ENCODE peak calls at places on chromosomes 6 and 20, in eight cellular contexts. K is transverse colon, X is colonic mucosa, N is endodermal cell, F is fibroblast of the aortic adventitia, R is RWPE1, L is pancreas, V is fibroblast of lung. W is an unnamed sample.
A peak's percentile ranks its signal among the peaks of the same experiment; 100 is the strongest.

GRCh38 chr6:151870375-151870774 is 62.9 kb downstream of the ESR1 start:
- DNase-seq in R (no peak), V (no peak), L (no peak), N (no peak), X (no peak), K (no peak), F (peak; percentile 8), W (no peak)

GRCh38 chr6:30006170-30007131 is 54.6 kb upstream of the POLR1H start:
- DNase-seq in K (peak; percentile 20), N (peak; percentile 60), X (peak; percentile 38), F (peak; percentile 5), R (no peak), L (peak; percentile 73), V (no peak), W (no peak)

GRCh38 chr6:163811317-163811716 is 396.8 kb downstream of the QKI start:
- DNase-seq in V (no peak), K (no peak), R (no peak), N (no peak), L (no peak), X (no peak), F (no peak), W (no peak)

GRCh38 chr20:60695223-60695622 is 556.8 kb upstream of the CDH4 start:
- DNase-seq in R (peak; percentile 47), K (no peak), L (no peak), N (no peak), V (peak; percentile 97), F (peak; percentile 77), X (no peak), W (peak; percentile 39)

GRCh38 chr6:132764370-132764769 is 6.7 kb upstream of the VNN2 start:
- DNase-seq in N (peak; percentile 46), R (peak; percentile 73), K (no peak), L (no peak), V (peak; percentile 88), F (peak; percentile 89), X (no peak), W (peak; percentile 82)

GRCh38 chr6:25627001-25627400 is 25.0 kb upstream of the SCGN start:
- DNase-seq in X (no peak), K (no peak), N (peak; percentile 72), V (no peak), L (no peak), F (no peak), R (peak; percentile 20), W (no peak)

GRCh38 chr6:100986921-100987320 is 105.8 kb upstream of the ASCC3 start:
- DNase-seq in X (no peak), K (no peak), R (no peak), F (no peak), V (no peak), N (no peak), L (no peak), W (no peak)

GRCh38 chr20:44979090-44979621 is 12.8 kb downstream of the STK4 start:
- DNase-seq in N (no peak), V (peak; percentile 49), X (peak; percentile 53), L (no peak), R (no peak), F (no peak), K (peak; percentile 46), W (peak; percentile 59)

GRCh38 chr6:98824163-98824906 is 10.0 kb upstream of the POU3F2 start:
- DNase-seq in X (no peak), F (no peak), V (peak; percentile 53), K (no peak), N (peak; percentile 84), R (no peak), L (peak; percentile 65), W (no peak)

GRCh38 chr20:49385471-49385870 is 97.0 kb downstream of the KCNB1 start:
- DNase-seq in L (no peak), X (no peak), V (peak; percentile 17), R (peak; percentile 61), F (peak; percentile 33), N (peak; percentile 71), K (no peak), W (peak; percentile 43)

DNA sequence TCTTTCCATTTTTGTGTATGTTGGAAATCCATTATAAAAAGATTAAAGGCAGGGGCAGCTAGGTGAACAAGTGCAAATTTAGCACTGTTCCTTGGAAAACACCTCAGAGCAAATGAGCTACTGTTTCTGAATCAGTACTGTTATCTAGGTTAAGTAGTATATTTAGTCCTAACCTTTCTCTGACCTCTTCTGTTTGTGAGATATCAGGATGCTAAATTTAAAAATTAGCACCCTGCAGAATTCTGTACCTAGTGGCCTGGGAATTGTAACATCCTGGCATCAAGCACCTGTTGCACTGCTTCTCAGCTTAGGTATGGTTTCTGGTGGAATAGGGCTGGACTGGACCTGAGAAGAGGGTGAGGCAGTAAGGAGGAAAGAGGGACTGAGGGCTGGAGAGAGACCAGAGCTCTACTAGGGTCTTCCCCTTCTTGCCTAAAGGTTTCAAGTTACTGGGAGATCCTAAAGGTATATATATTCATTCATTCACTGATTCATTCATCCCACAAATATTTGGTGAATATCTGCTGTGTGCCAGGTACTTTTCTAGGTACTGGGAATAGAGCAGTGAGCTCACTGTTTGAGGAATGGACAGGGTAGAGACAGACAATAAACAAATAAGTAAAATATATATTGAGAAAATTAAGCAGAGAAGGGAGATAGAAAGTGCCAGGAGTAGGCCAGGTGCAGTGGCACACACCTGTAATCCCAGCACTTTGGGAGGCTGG is 5.2 kb downstream of the ZNF76 start:
- DNase-seq in X (no peak), L (no peak), V (no peak), K (no peak), R (no peak), N (no peak), F (no peak), W (no peak)
- TF ChIP-seq CTCF in X (no peak), L (no peak), V (no peak), K (no peak), R (no peak), N (no peak), F (no peak), W (no peak)

GRCh38 chr6:88725111-88725711 is 238.2 kb downstream of the RNGTT start:
- DNase-seq in V (peak; percentile 90), R (no peak), L (no peak), K (no peak), F (peak; percentile 14), X (no peak), N (peak; percentile 93), W (peak; percentile 55)
- TF ChIP-seq CTCF in V (peak; percentile 17), R (no peak), L (no peak), K (no peak), F (peak; percentile 3), X (no peak), N (peak; percentile 88), W (peak; percentile 29)

DNA sequence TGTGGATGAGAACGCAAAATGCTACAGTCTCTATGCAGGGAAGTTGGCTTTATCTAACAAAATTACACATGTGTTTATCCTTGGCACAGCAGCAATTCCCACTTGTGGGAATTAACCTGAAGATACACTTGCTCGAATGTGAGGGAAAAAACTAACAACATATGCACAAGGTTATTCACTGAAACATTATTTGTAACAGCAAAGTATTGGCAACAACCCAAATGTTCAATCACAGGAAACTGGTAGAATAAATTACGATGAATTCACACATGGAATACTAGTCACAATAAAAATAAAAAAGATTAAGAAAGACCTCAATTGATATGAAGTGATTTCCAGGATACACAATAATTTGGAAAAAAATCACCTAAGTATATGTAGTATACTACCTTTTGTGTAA is 68.1 kb upstream of the OGFRL1 start:
- DNase-seq in K (no peak), R (no peak), N (no peak), X (no peak), F (no peak), V (no peak), L (no peak), W (no peak)
- TF ChIP-seq CTCF in K (no peak), R (no peak), N (no peak), X (no peak), F (no peak), V (no peak), L (no peak), W (no peak)

DNA sequence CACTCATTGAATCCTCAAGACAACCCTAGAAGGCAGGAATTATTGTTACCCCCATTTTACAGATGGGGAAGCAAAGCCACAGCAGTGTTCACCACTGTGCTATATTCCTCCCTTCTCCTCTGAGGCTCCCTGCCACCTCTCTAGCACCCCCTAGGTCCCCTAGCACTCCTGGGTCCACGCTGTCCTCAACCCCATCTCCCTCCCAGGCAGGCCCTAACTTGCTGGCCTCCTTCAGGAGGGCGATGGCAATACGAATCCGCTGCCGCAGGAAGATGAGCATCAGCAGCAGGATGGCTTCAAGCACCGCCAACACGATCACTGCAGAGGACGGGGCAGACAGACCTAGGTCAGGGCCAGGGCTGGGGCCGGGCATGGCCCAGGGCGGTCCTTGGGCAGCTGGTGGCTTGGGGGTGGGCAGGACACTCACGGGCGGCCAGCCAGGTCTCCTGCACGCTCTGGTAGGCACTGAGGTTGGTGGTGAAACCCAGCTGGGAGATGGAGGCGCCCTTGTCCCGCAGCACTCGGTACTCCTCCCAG is 7.8 kb upstream of the NEU1 start:
- DNase-seq in V (no peak), X (no peak), R (no peak), F (no peak), N (peak; percentile 67), L (no peak), K (no peak), W (no peak)
- TF ChIP-seq CTCF in V (no peak), X (no peak), R (no peak), F (no peak), N (peak; percentile 54), L (no peak), K (no peak), W (no peak)

DNA sequence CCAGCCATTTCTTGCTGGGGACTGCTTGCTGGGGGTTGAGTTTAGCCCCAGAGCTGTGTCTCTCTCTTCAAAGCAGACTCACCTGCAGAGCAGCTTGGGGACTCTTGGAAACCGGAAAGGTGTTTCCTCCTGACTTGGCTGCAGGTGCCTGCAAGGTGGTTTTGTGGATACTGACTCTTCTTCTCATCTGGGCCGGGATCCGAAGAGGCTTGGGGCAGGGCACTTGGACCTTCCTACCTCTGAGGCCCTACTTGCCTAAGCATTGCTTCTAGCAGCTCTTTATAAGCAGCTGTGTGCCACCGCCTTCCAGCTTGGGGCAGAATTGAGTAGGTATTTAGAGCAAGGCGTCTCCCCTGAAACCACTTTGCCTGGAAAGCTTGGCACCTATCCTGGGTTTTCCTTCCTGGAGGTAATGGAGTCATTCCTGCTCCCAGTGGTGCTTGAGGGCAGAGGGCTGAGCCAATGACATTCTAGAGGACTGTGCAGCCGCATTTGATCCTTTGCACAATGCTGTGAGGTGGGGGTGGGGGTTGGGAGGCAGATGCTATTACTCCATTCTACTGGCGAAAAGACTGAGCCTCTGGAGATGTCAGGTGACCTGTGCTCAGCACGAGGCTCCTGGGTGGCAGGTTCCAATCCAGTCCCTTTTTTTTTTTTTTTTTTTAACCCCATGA is 3.4 kb upstream of the CTSZ start:
- DNase-seq in X (peak; percentile 72), N (no peak), F (no peak), L (no peak), R (peak; percentile 80), K (peak; percentile 53), V (peak; percentile 63), W (peak; percentile 13)
- TF ChIP-seq CTCF in X (no peak), N (no peak), F (no peak), L (no peak), R (no peak), K (no peak), V (no peak), W (no peak)

GRCh38 chr6:155158044-155158843 is 105.6 kb upstream of the CLDN20 start:
- DNase-seq in K (no peak), N (no peak), L (no peak), R (peak; percentile 60), F (peak; percentile 56), V (peak; percentile 62), X (no peak), W (no peak)
- TF ChIP-seq CTCF in K (no peak), N (no peak), L (no peak), R (no peak), F (no peak), V (no peak), X (no peak), W (no peak)